ENCODE peak calls at places on chromosome 12, in seven cellular contexts. J, D, I, T, Q, F and E are unnamed samples.

GRCh38 chr12:113766880-113767878 is 198.9 kb downstream of the RBM19 start:
- DNase-seq in I (peak), T (peak), Q (peak), J (peak), F (peak), D (peak), E (peak)

GRCh38 chr12:25725874-25726273 is 172.8 kb upstream of the LMNTD1 start:
- DNase-seq in Q (no peak), F (no peak), D (no peak), T (no peak), J (peak), I (no peak), E (peak)

GRCh38 chr12:118109088-118109487 is 5.3 kb upstream of the VSIG10 start:
- DNase-seq in J (peak), Q (no peak), D (no peak), F (no peak), I (no peak), T (no peak), E (no peak)

GRCh38 chr12:62194616-62195015 is 65.6 kb upstream of the USP15 start:
- DNase-seq in D (no peak), J (no peak), F (peak), Q (no peak), T (no peak), I (no peak), E (no peak)

GRCh38 chr12:153080-153746 is 60.7 kb downstream of the SLC6A12 start:
- DNase-seq in I (peak), J (peak), Q (peak), T (peak), D (peak), F (peak), E (peak)

GRCh38 chr12:54431911-54432814 is 13.1 kb upstream of the ITGA5 start:
- DNase-seq in F (peak), I (peak), D (peak), T (no peak), J (peak), Q (no peak), E (peak)

GRCh38 chr12:54394281-54394719 is 9.8 kb upstream of the ZNF385A start:
- DNase-seq in F (peak), D (peak), Q (no peak), J (peak), T (no peak), I (peak), E (peak)

GRCh38 chr12:2306012-2306411 is 253.2 kb downstream of the CACNA1C start:
- DNase-seq in I (peak), D (peak), Q (no peak), F (no peak), J (peak), T (no peak), E (no peak)

GRCh38 chr12:93982847-93983315 is 165.5 kb upstream of the PLXNC1 start:
- DNase-seq in F (no peak), Q (no peak), I (no peak), T (no peak), D (peak), J (peak), E (peak)

GRCh38 chr12:6538420-6539275 is 4.3 kb downstream of the GAPDH start:
- DNase-seq in F (peak), J (peak), T (no peak), D (peak), Q (no peak), I (peak), E (peak)

GRCh38 chr12:111578276-111578970 is 20.7 kb downstream of the ATXN2 start:
- DNase-seq in Q (no peak), I (peak), D (no peak), J (peak), F (no peak), T (no peak), E (peak)

GRCh38 chr12:58529114-58529665 is 391.1 kb downstream of the LRIG3 start:
- DNase-seq in J (peak), I (no peak), D (no peak), F (no peak), T (no peak), Q (no peak), E (peak)

GRCh38 chr12:89067436-89067835 is 284.9 kb downstream of the DUSP6 start:
- DNase-seq in F (peak), J (peak), Q (no peak), I (no peak), D (no peak), T (no peak), E (peak)

GRCh38 chr12:58309806-58310205 is 368.4 kb downstream of the ATP23 start:
- DNase-seq in I (no peak), F (no peak), Q (no peak), D (no peak), T (no peak), J (no peak), E (peak)

GRCh38 chr12:94873368-94874085 is 130.0 kb downstream of the NDUFA12 start:
- DNase-seq in D (peak), I (peak), T (peak), F (no peak), J (no peak), Q (no peak), E (no peak)

GRCh38 chr12:113296557-113297213 is 38.2 kb downstream of the SLC8B1 start:
- DNase-seq in J (no peak), Q (no peak), F (no peak), I (no peak), D (no peak), T (no peak), E (no peak)

GRCh38 chr12:80966001-80966400 is 28.3 kb upstream of the LIN7A start:
- DNase-seq in I (peak), D (peak), Q (no peak), J (no peak), F (no peak), T (no peak), E (no peak)

GRCh38 chr12:124289634-124290600 is 5.0 kb upstream of the RFLNA start:
- DNase-seq in D (no peak), J (peak), F (peak), T (no peak), I (no peak), Q (no peak), E (peak)

GRCh38 chr12:93176166-93176565 is 201.6 kb upstream of the NUDT4 start:
- DNase-seq in J (peak), I (no peak), F (no peak), T (no peak), Q (no peak), D (no peak), E (peak)

GRCh38 chr12:95767703-95768102 is 22.9 kb downstream of the NTN4 start:
- DNase-seq in F (no peak), D (no peak), T (no peak), Q (no peak), J (peak), I (no peak), E (no peak)

GRCh38 chr12:77560714-77561113 is 270.0 kb upstream of the NAV3 start:
- DNase-seq in Q (no peak), F (no peak), J (no peak), T (no peak), D (peak), I (peak), E (no peak)

GRCh38 chr12:6849976-6850560 is 1.0 kb downstream of the CDCA3 start:
- DNase-seq in Q (no peak), T (no peak), I (no peak), F (no peak), J (no peak), D (no peak), E (no peak)

GRCh38 chr12:93571360-93571853 is 1.1 kb upstream of the SOCS2 start:
- DNase-seq in D (peak), I (peak), J (peak), T (peak), Q (no peak), F (peak), E (peak)

GRCh38 chr12:99959549-99960170 is 25.1 kb downstream of the ANKS1B start:
- DNase-seq in J (no peak), F (no peak), D (no peak), I (no peak), Q (no peak), T (no peak), E (peak)

GRCh38 chr12:112304411-112304810 is 77.8 kb downstream of the HECTD4 start:
- DNase-seq in Q (no peak), F (no peak), D (no peak), I (no peak), T (no peak), J (no peak), E (no peak)

GRCh38 chr12:64187370-64187769 is 34.7 kb downstream of the KICS2 start:
- DNase-seq in I (no peak), F (no peak), T (no peak), J (peak), D (no peak), Q (no peak), E (peak)

GRCh38 chr12:58774731-58775130 is 145.6 kb downstream of the LRIG3 start:
- DNase-seq in Q (no peak), I (no peak), J (no peak), D (no peak), F (no peak), T (no peak), E (no peak)

GRCh38 chr12:54229624-54230212 is 40.9 kb upstream of the SMUG1 start:
- DNase-seq in Q (no peak), F (no peak), D (peak), J (peak), I (no peak), T (no peak), E (peak)

GRCh38 chr12:75539889-75540288 is 28.5 kb upstream of the KRR1 start:
- DNase-seq in T (no peak), I (no peak), J (no peak), F (no peak), Q (no peak), D (no peak), E (no peak)

GRCh38 chr12:122174155-122174845 is at the start of gene IL31:
- DNase-seq in D (no peak), T (no peak), I (no peak), Q (no peak), F (no peak), J (no peak), E (no peak)

GRCh38 chr12:106632797-106633450 is 50.1 kb downstream of the RFX4 start:
- DNase-seq in D (peak), F (no peak), J (no peak), Q (no peak), T (no peak), I (no peak), E (no peak)

GRCh38 chr12:47744005-47744651 is 14.6 kb downstream of the RAPGEF3 start:
- DNase-seq in Q (peak), J (no peak), F (peak), T (no peak), D (peak), I (peak), E (no peak)

GRCh38 chr12:79522657-79523386 is 167.9 kb downstream of the PAWR start:
- DNase-seq in D (no peak), I (no peak), Q (no peak), T (no peak), J (no peak), F (no peak), E (no peak)

GRCh38 chr12:29782285-29782820 is 1.4 kb downstream of the TMTC1 start:
- DNase-seq in Q (no peak), F (no peak), J (peak), T (no peak), D (peak), I (no peak), E (peak)

DNA sequence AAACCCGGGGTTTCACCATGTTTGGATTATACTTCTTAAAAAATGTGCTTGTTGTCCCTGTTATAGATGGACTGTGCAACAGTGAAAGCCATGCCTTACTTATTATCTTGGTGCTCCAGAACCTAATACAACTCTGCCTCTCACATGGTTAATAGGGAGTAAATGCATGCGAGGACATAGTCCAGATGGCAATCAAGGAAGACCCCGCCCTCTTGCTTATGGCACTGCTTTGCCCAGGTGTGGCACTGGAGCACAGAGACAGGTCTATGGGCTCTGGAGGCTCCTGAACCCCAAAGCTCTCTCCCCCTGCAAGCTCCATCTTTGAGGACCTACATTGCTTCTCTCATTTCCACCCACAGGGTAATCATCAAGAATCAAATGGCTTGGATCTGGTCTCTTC is 162.1 kb upstream of the NTF3 start:
- DNase-seq in D (no peak), T (no peak), I (no peak), Q (no peak), J (no peak), F (no peak), E (no peak)
- H3K23ac ChIP-seq in D (no peak), T (no peak), I (no peak), Q (no peak), J (no peak), F (no peak), E (no peak)

DNA sequence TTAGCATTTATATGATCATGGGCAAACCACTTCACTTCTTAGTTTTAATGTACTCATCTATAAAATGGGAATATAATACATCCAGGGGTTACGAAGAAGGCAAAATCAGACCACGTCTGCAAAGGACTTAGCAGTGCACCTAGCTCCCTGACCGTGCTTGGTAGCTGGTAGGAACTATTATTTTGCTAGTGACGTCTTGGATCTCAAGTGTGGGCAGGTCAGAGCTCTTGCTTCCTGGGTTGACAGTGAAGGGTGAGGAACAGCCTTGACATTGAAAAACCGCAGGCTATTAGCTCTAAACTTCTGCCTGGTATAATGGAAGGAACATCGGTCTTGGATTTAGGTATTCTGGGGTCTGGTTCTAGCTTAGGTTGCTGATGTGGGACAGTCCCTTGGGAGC is 89.3 kb upstream of the MED13L start:
- DNase-seq in Q (no peak), I (no peak), F (no peak), T (no peak), D (no peak), J (no peak), E (no peak)
- H3K23ac ChIP-seq in Q (no peak), I (no peak), F (no peak), T (no peak), D (no peak), J (no peak), E (no peak)

GRCh38 chr12:46415552-46415951 is 43.0 kb upstream of the SLC38A2 start:
- DNase-seq in Q (no peak), J (no peak), F (no peak), D (no peak), T (no peak), I (no peak), E (no peak)
- H3K23ac ChIP-seq in Q (no peak), J (no peak), F (no peak), D (no peak), T (no peak), I (no peak), E (no peak)

GRCh38 chr12:32718926-32719325 is 36.8 kb downstream of the YARS2 start:
- DNase-seq in F (no peak), D (no peak), Q (no peak), I (no peak), J (no peak), T (no peak), E (no peak)
- H3K23ac ChIP-seq in F (no peak), D (no peak), Q (no peak), I (no peak), J (no peak), T (no peak), E (no peak)

GRCh38 chr12:71653137-71653536 is 10.5 kb downstream of the ZFC3H1 start:
- DNase-seq in D (no peak), Q (no peak), I (no peak), J (no peak), F (no peak), T (no peak), E (no peak)
- H3K23ac ChIP-seq in D (no peak), Q (no peak), I (no peak), J (no peak), F (no peak), T (no peak), E (no peak)

GRCh38 chr12:109552971-109553370 is 20.3 kb downstream of the MMAB start:
- DNase-seq in D (no peak), J (no peak), I (no peak), F (no peak), Q (no peak), T (no peak), E (no peak)
- H3K23ac ChIP-seq in D (no peak), J (no peak), I (no peak), F (no peak), Q (no peak), T (no peak), E (no peak)

GRCh38 chr12:87812711-87813110 is 216.5 kb downstream of the C12orf50 start:
- DNase-seq in J (no peak), F (no peak), T (no peak), I (no peak), Q (no peak), D (no peak), E (no peak)
- H3K23ac ChIP-seq in J (no peak), F (no peak), T (no peak), I (no peak), Q (no peak), D (no peak), E (no peak)

DNA sequence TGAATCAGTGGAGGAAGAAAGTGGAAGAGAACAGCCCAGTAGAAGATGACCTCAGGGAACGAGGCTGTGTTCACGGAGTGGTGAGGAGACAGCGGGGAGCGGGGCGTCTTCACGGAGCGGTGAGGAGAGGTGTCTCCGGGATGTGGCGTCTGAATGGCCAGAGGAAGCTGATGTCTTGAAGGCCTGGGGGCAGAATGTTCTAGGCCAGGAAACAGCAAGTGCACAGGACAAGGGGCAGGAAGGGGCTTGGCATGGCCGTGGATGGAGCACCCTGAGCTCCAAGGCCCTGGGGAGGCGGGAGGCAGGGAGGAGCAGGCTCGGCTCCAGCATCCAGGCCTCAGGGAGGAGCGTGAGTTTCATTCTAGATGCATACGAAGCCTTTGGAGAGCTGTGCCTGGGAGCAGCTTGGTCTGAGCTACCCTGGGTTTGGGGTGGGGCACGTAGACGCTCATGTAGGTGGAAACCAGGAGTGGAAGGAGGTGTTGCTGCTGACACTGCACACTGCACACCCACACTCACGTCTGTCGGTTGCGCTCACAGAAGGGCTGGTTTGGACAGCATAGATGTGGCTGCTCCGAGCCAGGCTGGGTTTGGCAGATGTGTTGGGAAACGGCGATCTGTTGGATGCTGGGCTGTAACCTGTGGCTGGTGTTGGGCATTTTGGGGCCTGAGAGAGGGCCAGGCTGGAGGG is 131.6 kb downstream of the ADGRD1 start:
- DNase-seq in F (no peak), I (peak), T (no peak), Q (no peak), D (no peak), J (no peak), E (no peak)
- H3K23ac ChIP-seq in F (no peak), I (no peak), T (no peak), Q (no peak), D (no peak), J (no peak), E (no peak)

GRCh38 chr12:115507951-115508722 is 769.4 kb downstream of the MED13L start:
- DNase-seq in J (no peak), T (peak), I (peak), F (no peak), Q (peak), D (peak), E (no peak)
- H3K23ac ChIP-seq in J (no peak), T (no peak), I (no peak), F (no peak), Q (no peak), D (no peak), E (no peak)